ENCODE peak calls at places on chromosomes 12 and 14, in ten cellular contexts. I is NCI-H510A treated with DMSO at 0.1 percent for 48 hours; W is memory B cell; N is heart right ventricle; E is brain microvascular endothelial cell; U is stimulated activated CD4-positive, alpha-beta T cell treated with anti-CD3 and anti-CD28 coated beads, Interleukin-4, amount 100 ng/mL, for 48 hours; Z is naive thymus-derived CD8-positive, alpha-beta T cell; D is coronary artery; S is activated naive CD4-positive, alpha-beta T cell; F is globus pallidus. P is an unnamed sample.

GRCh38 chr14:23079716-23080115 is 15.2 kb downstream of the ACIN1 start:
- DNase-seq in Z (no peak), I (no peak), F (no peak), D (no peak), N (no peak), S (no peak), W (no peak), E (no peak), U (no peak), P (no peak)

GRCh38 chr12:57889541-57889989 is 43.0 kb upstream of the CTDSP2 start:
- DNase-seq in Z (no peak), F (peak), U (no peak), D (peak), N (peak), I (peak), W (no peak), E (peak), S (no peak), P (peak)

GRCh38 chr14:69346710-69347109 is 51.4 kb downstream of the ERH start:
- DNase-seq in F (no peak), W (no peak), Z (no peak), U (no peak), I (no peak), N (peak), E (no peak), D (no peak), S (no peak), P (no peak)

GRCh38 chr12:12032771-12033588 is 37.8 kb upstream of the BCL2L14 start:
- DNase-seq in Z (peak), F (peak), N (peak), D (peak), U (peak), W (peak), S (peak), I (peak), E (peak), P (peak)

GRCh38 chr14:68510201-68510600 is 282.7 kb downstream of the ZFP36L1 start:
- DNase-seq in F (no peak), E (no peak), N (peak), Z (no peak), S (no peak), W (no peak), I (no peak), D (no peak), U (no peak), P (peak)

GRCh38 chr14:20802341-20803084 is at the start of gene RNASE1:
- DNase-seq in Z (no peak), N (no peak), F (peak), E (no peak), S (no peak), I (no peak), U (no peak), D (no peak), W (no peak), P (no peak)

GRCh38 chr12:8780389-8780788 is 42.0 kb upstream of the A2ML1 start:
- DNase-seq in F (no peak), I (no peak), S (no peak), E (peak), W (no peak), D (no peak), Z (no peak), U (no peak), N (no peak), P (peak)

GRCh38 chr12:70732287-70732686 is 95.1 kb upstream of the PTPRB start:
- DNase-seq in F (no peak), N (no peak), S (no peak), I (no peak), D (no peak), Z (no peak), U (no peak), E (no peak), W (no peak), P (no peak)

GRCh38 chr12:63869656-63870055 is 25.2 kb downstream of the SRGAP1 start:
- DNase-seq in S (no peak), U (no peak), I (no peak), F (no peak), N (no peak), D (no peak), E (no peak), Z (no peak), W (no peak), P (peak)

GRCh38 chr12:60169904-60170303 is 574.1 kb downstream of the SLC16A7 start:
- DNase-seq in U (no peak), I (no peak), Z (no peak), D (no peak), S (no peak), E (no peak), N (no peak), F (no peak), W (no peak), P (no peak)

GRCh38 chr12:31874961-31875608 is 84.1 kb upstream of the RESF1 start:
- DNase-seq in F (no peak), Z (peak), U (peak), D (no peak), N (peak), E (peak), W (peak), I (no peak), S (peak), P (peak)

GRCh38 chr12:10235761-10236631 is 23.3 kb downstream of the GABARAPL1 start:
- DNase-seq in E (no peak), Z (peak), S (no peak), W (peak), I (peak), F (peak), N (no peak), D (no peak), U (no peak), P (peak)

GRCh38 chr12:79635676-79636075 is 55.1 kb downstream of the PAWR start:
- DNase-seq in F (no peak), W (no peak), I (no peak), D (no peak), U (no peak), S (no peak), Z (no peak), E (no peak), N (no peak), P (no peak)

GRCh38 chr14:65296402-65296801 is 116.1 kb upstream of the FUT8 start:
- DNase-seq in W (no peak), Z (no peak), F (no peak), U (no peak), N (no peak), E (peak), S (no peak), D (no peak), I (no peak), P (no peak)

GRCh38 chr12:109734219-109735000 is 20.8 kb downstream of the FAM222A start:
- DNase-seq in I (peak), Z (no peak), U (no peak), W (no peak), S (no peak), F (no peak), D (no peak), E (no peak), N (peak), P (no peak)

GRCh38 chr14:99441157-99441870 is 39.3 kb downstream of the SETD3 start:
- DNase-seq in F (no peak), S (no peak), U (no peak), I (no peak), N (no peak), D (no peak), W (no peak), Z (no peak), E (no peak), P (no peak)

GRCh38 chr12:17357396-17357795 is 732.6 kb downstream of the RERGL start:
- DNase-seq in U (no peak), E (no peak), Z (no peak), D (no peak), S (no peak), W (no peak), N (no peak), I (no peak), F (no peak), P (no peak)

P was measured in astrocyte of the spinal cord.